ENCODE peak calls at places on chromosome 20, in eight cellular contexts. T is fibroblast of mammary gland, X is RWPE1, B is OCI-LY7, Q is left ventricle myocardium inferior, U is WERI-Rb-1, K is neural progenitor cell, L is AG10803. Z is an unnamed sample.

GRCh38 chr20:24627926-24628325 is 158.5 kb downstream of the SYNDIG1 start:
- DNase-seq in U (no peak), L (no peak), K (no peak), T (no peak), B (no peak), X (no peak), Q (no peak), Z (no peak)

GRCh38 chr20:33059741-33060390 is 6.2 kb downstream of the BPIFB3 start:
- DNase-seq in Q (no peak), T (no peak), X (no peak), B (no peak), U (no peak), K (no peak), L (no peak), Z (no peak)

GRCh38 chr20:19073584-19074198 is 138.8 kb upstream of the SLC24A3 start:
- DNase-seq in B (peak), K (peak), U (peak), T (no peak), L (no peak), Q (no peak), X (no peak), Z (no peak)

GRCh38 chr20:18496740-18497592 is at the start of gene RBBP9:
- DNase-seq in Q (peak), L (peak), K (peak), X (peak), T (peak), B (peak), U (peak), Z (peak)

GRCh38 chr20:5080384-5080877 is 39.3 kb downstream of the PCNA start:
- DNase-seq in T (peak), B (peak), K (no peak), L (peak), X (no peak), U (no peak), Q (peak), Z (peak)

GRCh38 chr20:56827763-56828162 is 198.7 kb downstream of the TFAP2C start:
- DNase-seq in L (peak), K (no peak), X (no peak), Q (no peak), B (no peak), U (no peak), T (no peak), Z (no peak)

GRCh38 chr20:34472246-34472925 is 43.8 kb upstream of the DYNLRB1 start:
- DNase-seq in Q (no peak), X (peak), T (peak), U (no peak), B (no peak), L (peak), K (no peak), Z (no peak)

GRCh38 chr20:57678340-57678739 is 31.5 kb downstream of the PMEPA1 start:
- DNase-seq in Q (no peak), L (no peak), B (peak), T (no peak), U (peak), K (no peak), X (no peak), Z (no peak)

GRCh38 chr20:22719250-22719649 is 134.9 kb upstream of the FOXA2 start:
- DNase-seq in U (no peak), X (no peak), L (no peak), B (no peak), K (no peak), T (no peak), Q (peak), Z (no peak)

GRCh38 chr20:22795455-22795854 is 211.1 kb upstream of the FOXA2 start:
- DNase-seq in T (peak), B (no peak), X (no peak), Q (no peak), K (no peak), U (no peak), L (peak), Z (no peak)

GRCh38 chr20:45853484-45853883 is 3.7 kb downstream of the ACOT8 start:
- DNase-seq in B (no peak), L (no peak), U (no peak), X (no peak), Q (no peak), T (no peak), K (no peak), Z (no peak)

GRCh38 chr20:44746367-44747165 is 901 bp downstream of the KCNK15 start:
- DNase-seq in T (no peak), K (no peak), B (no peak), L (no peak), Q (no peak), X (no peak), U (no peak), Z (no peak)

GRCh38 chr20:44748005-44748370 is 2.3 kb downstream of the KCNK15 start:
- DNase-seq in U (no peak), K (no peak), T (peak), Q (no peak), B (no peak), X (no peak), L (no peak), Z (no peak)

GRCh38 chr20:44747166-44748004 is 1.7 kb downstream of the KCNK15 start:
- DNase-seq in L (peak), T (peak), B (peak), Q (peak), K (peak), X (peak), U (peak), Z (peak)

GRCh38 chr20:44752099-44752931 is 6.7 kb downstream of the KCNK15 start:
- DNase-seq in U (no peak), K (no peak), T (no peak), L (no peak), X (no peak), B (no peak), Q (no peak), Z (no peak)

GRCh38 chr20:44750081-44750805 is 4.6 kb downstream of the KCNK15 start:
- DNase-seq in X (peak), B (no peak), T (no peak), U (no peak), Q (no peak), L (no peak), K (peak), Z (no peak)
- TF ChIP-seq CTCF in X (no peak), B (peak), T (no peak), U (peak), Q (peak), L (peak), K (peak), Z (no peak)

GRCh38 chr20:44056010-44056698 is 130.8 kb downstream of the JPH2 start:
- DNase-seq in U (peak), B (no peak), X (peak), T (no peak), K (peak), Q (no peak), L (no peak), Z (peak)
- TF ChIP-seq CTCF in U (peak), B (peak), X (peak), T (peak), K (peak), Q (peak), L (no peak), Z (peak)

GRCh38 chr20:53580376-53581111 is 13.1 kb downstream of the ZNF217 start:
- DNase-seq in U (no peak), L (no peak), T (no peak), K (no peak), B (no peak), X (no peak), Q (no peak), Z (no peak)
- TF ChIP-seq CTCF in U (no peak), L (peak), T (peak), K (no peak), B (peak), X (no peak), Q (peak), Z (no peak)

DNA sequence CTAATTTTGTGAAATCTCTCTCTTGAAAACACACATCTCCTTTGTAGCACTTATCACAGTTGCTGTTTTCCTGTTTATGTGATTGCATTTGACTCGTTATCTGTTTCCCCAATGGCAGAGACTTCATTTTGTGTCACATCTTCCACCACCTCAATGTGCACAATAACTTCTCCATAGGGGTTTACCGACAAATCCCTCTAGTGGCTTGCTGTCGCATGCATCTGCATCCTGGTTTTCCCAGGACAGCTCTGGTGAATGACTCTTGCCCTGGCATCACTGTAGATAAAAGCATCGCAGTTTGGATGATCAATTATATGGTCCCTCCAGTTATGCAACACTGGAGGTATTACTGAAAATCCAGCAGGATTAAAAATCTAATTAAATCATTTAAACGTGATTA is 206.5 kb upstream of the BTBD3 start:
- DNase-seq in Q (no peak), L (no peak), B (no peak), K (no peak), X (no peak), T (no peak), U (no peak), Z (no peak)
- TF ChIP-seq CTCF in Q (no peak), L (no peak), B (no peak), K (peak), X (no peak), T (no peak), U (no peak), Z (no peak)